ENCODE peak calls at places on chromosomes 6 and 20, in nine cellular contexts. S is IMR-90; Z is A673; G is tibial artery; E is kidney epithelial cell; T is transverse colon; A is ascending aorta; U is uterus; D is CD4-positive, alpha-beta memory T cell. P is an unnamed sample.

GRCh38 chr6:147709396-147710272 is 201.1 kb downstream of the SAMD5 start:
- DNase-seq in S (no peak), Z (no peak), G (no peak), E (peak; percentile 9), T (no peak), A (no peak), U (no peak), D (no peak), P (no peak)

GRCh38 chr6:31791324-31792089 is 4.0 kb downstream of the VARS1 start:
- DNase-seq in S (peak; percentile 39), Z (peak; percentile 80), G (no peak), E (no peak), T (no peak), A (no peak), U (peak; percentile 70), D (no peak), P (no peak)

GRCh38 chr6:32194825-32195651 is 2.6 kb upstream of the GPSM3 start:
- DNase-seq in S (peak; percentile 62), Z (peak; percentile 76), G (no peak), E (no peak), T (peak; percentile 44), A (peak; percentile 76), U (no peak), D (no peak), P (no peak)

GRCh38 chr20:48275325-48275724 is 490.0 kb upstream of the SULF2 start:
- DNase-seq in S (no peak), Z (no peak), G (no peak), E (no peak), T (no peak), A (no peak), U (no peak), D (no peak), P (no peak)

GRCh38 chr6:1780468-1780867 is 170.8 kb downstream of the FOXC1 start:
- DNase-seq in S (no peak), Z (no peak), G (no peak), E (no peak), T (no peak), A (no peak), U (no peak), D (no peak), P (no peak)

GRCh38 chr6:161696828-161697227 is 423.0 kb upstream of the AGPAT4 start:
- DNase-seq in S (no peak), Z (no peak), G (no peak), E (no peak), T (no peak), A (no peak), U (no peak), D (no peak), P (no peak)

GRCh38 chr6:5681480-5681879 is 325.2 kb downstream of the NRN1 start:
- DNase-seq in S (no peak), Z (no peak), G (no peak), E (no peak), T (no peak), A (no peak), U (no peak), D (no peak), P (no peak)

GRCh38 chr20:33490934-33491656 is 1.2 kb downstream of the CBFA2T2 start:
- DNase-seq in S (no peak), Z (peak; percentile 11), G (no peak), E (no peak), T (no peak), A (no peak), U (no peak), D (no peak), P (no peak)

GRCh38 chr6:106163966-106164877 is 78.1 kb downstream of the PRDM1 start:
- DNase-seq in S (peak; percentile 79), Z (no peak), G (no peak), E (no peak), T (peak; percentile 46), A (peak; percentile 66), U (peak; percentile 43), D (peak; percentile 36), P (no peak)

GRCh38 chr20:43895235-43895634 is 19.4 kb upstream of the TOX2 start:
- DNase-seq in S (peak; percentile 30), Z (no peak), G (no peak), E (no peak), T (no peak), A (no peak), U (no peak), D (no peak), P (no peak)

GRCh38 chr20:62552613-62553012 is 76.8 kb upstream of the GATA5 start:
- DNase-seq in S (no peak), Z (no peak), G (no peak), E (no peak), T (no peak), A (no peak), U (no peak), D (no peak), P (no peak)
- H3K27me3 ChIP-seq in S (peaks cover 85% of the 10 kb centered on the region), Z (peaks cover 87% of the 10 kb centered on the region), G (peaks cover 35% of the 10 kb centered on the region), E (peaks cover 92% of the 10 kb centered on the region), T (peaks cover 96% of the 10 kb centered on the region), A (no peaks in the 10 kb centered on the region), U (no peaks in the 10 kb centered on the region), D (no peaks in the 10 kb centered on the region), P (peaks cover 62% of the 10 kb centered on the region)

DNA sequence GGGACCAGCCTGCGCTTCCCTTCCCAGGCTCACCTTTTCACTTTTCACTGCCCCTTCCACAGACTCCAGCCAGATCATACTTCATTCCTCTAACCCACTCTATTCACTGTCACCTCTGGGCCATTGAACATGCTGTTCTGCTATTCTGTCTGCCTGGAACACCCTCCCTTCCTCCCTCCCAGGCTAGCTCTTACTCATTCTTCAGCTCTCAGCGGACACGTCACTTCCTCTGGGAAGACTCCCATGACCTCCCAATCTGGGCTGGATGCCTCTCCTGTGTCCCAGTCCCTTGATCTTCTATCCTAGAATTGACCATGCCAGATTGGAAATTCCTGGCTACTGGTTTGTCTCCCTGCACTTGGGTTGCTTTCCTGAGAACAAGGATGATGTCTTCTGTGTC is 5.0 kb downstream of the SLC12A5 start:
- DNase-seq in S (no peak), Z (no peak), G (no peak), E (no peak), T (no peak), A (no peak), U (no peak), D (no peak), P (no peak)
- H3K27me3 ChIP-seq in S (peaks cover 45% of the 10 kb centered on the region), Z (peaks cover 48% of the 10 kb centered on the region), G (peaks cover 66% of the 10 kb centered on the region), E (peaks cover 59% of the 10 kb centered on the region), T (peaks cover 65% of the 10 kb centered on the region), A (peaks cover 12% of the 10 kb centered on the region), U (peaks cover 11% of the 10 kb centered on the region), D (peaks cover 26% of the 10 kb centered on the region), P (peaks cover 55% of the 10 kb centered on the region)

DNA sequence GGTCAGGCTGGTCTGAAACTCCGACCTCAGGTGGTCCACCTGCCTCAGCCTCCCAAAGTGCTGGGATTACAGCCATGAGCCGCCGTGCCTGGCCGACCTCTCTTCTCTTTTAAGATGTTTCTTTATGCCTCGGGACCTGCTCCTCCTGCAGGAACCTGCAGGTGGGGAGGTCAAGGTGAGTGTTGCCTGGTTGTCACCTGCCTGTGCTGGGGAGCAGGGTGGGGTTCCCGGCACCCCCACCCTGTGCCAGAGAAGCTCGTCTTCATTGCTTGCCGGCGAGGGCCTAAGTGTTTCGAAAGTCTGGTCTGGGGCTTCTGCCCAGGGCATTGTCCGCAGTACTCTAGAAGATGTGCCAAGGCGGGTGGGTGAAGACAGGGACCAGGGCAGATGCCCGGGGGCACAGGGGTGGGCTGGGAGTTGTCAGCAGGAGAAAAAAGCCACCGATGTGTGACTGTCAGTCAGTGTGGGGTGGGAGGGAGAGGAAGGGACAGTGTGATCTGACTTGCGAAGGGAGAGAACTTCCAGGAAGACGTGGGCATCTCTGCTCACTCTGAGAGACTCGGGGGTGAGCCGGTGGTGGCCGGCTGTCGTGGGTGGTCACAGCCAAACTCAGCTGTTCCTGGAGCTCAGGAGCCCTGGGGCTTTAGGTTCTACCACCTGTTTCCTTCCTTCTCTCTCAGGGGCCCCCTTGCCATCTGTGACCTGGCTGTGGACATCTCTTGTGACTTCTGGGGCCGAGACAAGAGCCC is 36.1 kb downstream of the SYNJ2 start:
- DNase-seq in S (no peak), Z (no peak), G (peak; percentile 64), E (no peak), T (no peak), A (no peak), U (no peak), D (no peak), P (no peak)
- H3K27me3 ChIP-seq in S (no peaks in the 10 kb centered on the region), Z (no peaks in the 10 kb centered on the region), G (no peaks in the 10 kb centered on the region), E (no peaks in the 10 kb centered on the region), T (no peaks in the 10 kb centered on the region), A (no peaks in the 10 kb centered on the region), U (no peaks in the 10 kb centered on the region), D (no peaks in the 10 kb centered on the region), P (no peaks in the 10 kb centered on the region)

GRCh38 chr20:46169245-46170171 is 51.4 kb downstream of the CD40 start:
- DNase-seq in S (no peak), Z (no peak), G (no peak), E (no peak), T (no peak), A (no peak), U (no peak), D (no peak), P (no peak)
- H3K27me3 ChIP-seq in S (peaks cover 24% of the 10 kb centered on the region), Z (peaks cover 22% of the 10 kb centered on the region), G (peaks cover 72% of the 10 kb centered on the region), E (peaks cover 29% of the 10 kb centered on the region), T (peaks cover 51% of the 10 kb centered on the region), A (peaks cover 13% of the 10 kb centered on the region), U (peaks cover 5% of the 10 kb centered on the region), D (peaks cover 13% of the 10 kb centered on the region), P (peaks cover 38% of the 10 kb centered on the region)

GRCh38 chr20:53578492-53579222 is 15.0 kb downstream of the ZNF217 start:
- DNase-seq in S (peak; percentile 89), Z (peak; percentile 94), G (no peak), E (no peak), T (peak; percentile 51), A (peak; percentile 81), U (peak; percentile 82), D (peak; percentile 81), P (peak; percentile 42)

GRCh38 chr20:53576195-53576580 is 17.5 kb downstream of the ZNF217 start:
- DNase-seq in S (no peak), Z (no peak), G (no peak), E (no peak), T (no peak), A (peak; percentile 54), U (no peak), D (no peak), P (no peak)

GRCh38 chr20:53575481-53576194 is 18.0 kb downstream of the ZNF217 start:
- DNase-seq in S (no peak), Z (no peak), G (no peak), E (no peak), T (no peak), A (no peak), U (no peak), D (no peak), P (no peak)

GRCh38 chr20:53574819-53575218 is 18.8 kb downstream of the ZNF217 start:
- DNase-seq in S (no peak), Z (no peak), G (no peak), E (no peak), T (no peak), A (no peak), U (no peak), D (no peak), P (no peak)

GRCh38 chr20:53576586-53577318 is 16.9 kb downstream of the ZNF217 start:
- DNase-seq in S (no peak), Z (no peak), G (no peak), E (no peak), T (no peak), A (peak; percentile 27), U (no peak), D (no peak), P (no peak)
- H3K27me3 ChIP-seq in S (no peaks in the 10 kb centered on the region), Z (no peaks in the 10 kb centered on the region), G (no peaks in the 10 kb centered on the region), E (no peaks in the 10 kb centered on the region), T (no peaks in the 10 kb centered on the region), A (no peaks in the 10 kb centered on the region), U (no peaks in the 10 kb centered on the region), D (no peaks in the 10 kb centered on the region), P (no peaks in the 10 kb centered on the region)

P was measured in CD4-positive, alpha-beta T cell.